ENCODE peak calls at places on chromosomes 3 and 15, in six cellular contexts. R is mucosa of descending colon, I is NCI-H1092 treated with DMSO at 0.1 percent for 48 hours, B is activated T-cell treated with anti-CD3 and anti-CD28 coated beads for 24 hours, G is Caki2, Y is GM10248. D is an unnamed sample.

GRCh38 chr15:96331141-96331941 is 841 bp downstream of the NR2F2 start:
- DNase-seq in R (peak; percentile 61), I (no peak), B (no peak), G (peak; percentile 73), Y (no peak), D (peak; percentile 47)

GRCh38 chr3:42706721-42707619 is 4.4 kb upstream of the HHATL start:
- DNase-seq in R (peak; percentile 10), I (no peak), B (no peak), G (no peak), Y (no peak), D (no peak)

GRCh38 chr15:43509002-43509922 is 8.1 kb upstream of the MAP1A start:
- DNase-seq in R (no peak), I (peak; percentile 62), B (no peak), G (peak; percentile 46), Y (no peak), D (no peak)

GRCh38 chr15:71532994-71533393 is 277.4 kb upstream of the NR2E3 start:
- DNase-seq in R (no peak), I (no peak), B (no peak), G (peak; percentile 2), Y (peak; percentile 17), D (no peak)

GRCh38 chr15:29698030-29698701 is 124.1 kb downstream of the TJP1 start:
- DNase-seq in R (no peak), I (peak; percentile 7), B (no peak), G (peak; percentile 82), Y (no peak), D (peak; percentile 69)

GRCh38 chr3:71356272-71356671 is 227.3 kb downstream of the FOXP1 start:
- DNase-seq in R (no peak), I (no peak), B (no peak), G (peak; percentile 47), Y (no peak), D (no peak)

GRCh38 chr15:92930061-92930460 is 29.9 kb downstream of the CHD2 start:
- DNase-seq in R (no peak), I (no peak), B (no peak), G (peak; percentile 40), Y (no peak), D (no peak)

GRCh38 chr3:184016820-184017671 is 638 bp downstream of the ABCC5 start:
- DNase-seq in R (peak; percentile 84), I (peak; percentile 55), B (peak; percentile 43), G (peak; percentile 71), Y (peak; percentile 87), D (peak; percentile 64)

GRCh38 chr15:58473720-58474119 is 41.9 kb downstream of the LIPC start:
- DNase-seq in R (no peak), I (no peak), B (no peak), G (peak; percentile 89), Y (peak; percentile 37), D (no peak)

GRCh38 chr15:91456251-91456718 is 356.2 kb downstream of the SV2B start:
- DNase-seq in R (no peak), I (no peak), B (no peak), G (peak; percentile 41), Y (no peak), D (no peak)

GRCh38 chr15:98887976-98888375 is 119.6 kb downstream of the PGPEP1L start:
- DNase-seq in R (no peak), I (no peak), B (no peak), G (no peak), Y (no peak), D (no peak)

GRCh38 chr3:186254676-186255665 is 107.1 kb downstream of the DGKG start:
- DNase-seq in R (no peak), I (no peak), B (no peak), G (no peak), Y (peak; percentile 69), D (no peak)

GRCh38 chr15:34810455-34811146 is 15.3 kb upstream of the ACTC1 start:
- DNase-seq in R (no peak), I (no peak), B (no peak), G (no peak), Y (no peak), D (no peak)

GRCh38 chr3:196711838-196712513 is at the start of the genes CEP19 and PIGX:
- DNase-seq in R (peak; percentile 91), I (peak; percentile 81), B (peak; percentile 82), G (peak; percentile 85), Y (peak; percentile 96), D (peak; percentile 91)

GRCh38 chr3:31369637-31370036 is 163.1 kb upstream of the STT3B start:
- DNase-seq in R (no peak), I (no peak), B (no peak), G (no peak), Y (no peak), D (no peak)

GRCh38 chr15:98799991-98800390 is 151.7 kb downstream of the IGF1R start:
- DNase-seq in R (no peak), I (no peak), B (no peak), G (no peak), Y (no peak), D (no peak)

GRCh38 chr15:75738647-75739325 is 26.1 kb upstream of the CSPG4 start:
- DNase-seq in R (peak; percentile 97), I (peak; percentile 79), B (peak; percentile 82), G (peak; percentile 87), Y (peak; percentile 99), D (peak; percentile 96)

GRCh38 chr3:169305460-169305859 is 358.1 kb downstream of the MECOM start:
- DNase-seq in R (peak; percentile 44), I (no peak), B (no peak), G (no peak), Y (no peak), D (no peak)

GRCh38 chr3:114323546-114324254 is 29.9 kb downstream of the TIGIT start:
- DNase-seq in R (no peak), I (no peak), B (no peak), G (no peak), Y (no peak), D (no peak)

GRCh38 chr3:122920986-122921385 is 106.6 kb downstream of the SEMA5B start:
- DNase-seq in R (no peak), I (no peak), B (no peak), G (no peak), Y (no peak), D (no peak)

GRCh38 chr15:29430124-29430523 is 160.5 kb upstream of the NSMCE3 start:
- DNase-seq in R (no peak), I (no peak), B (no peak), G (no peak), Y (no peak), D (no peak)